ENCODE peak calls at places on chromosomes 1 and 21, in seven cellular contexts. M is lung; U is Jurkat, Clone E6-1; W is IMR-90; X is Karpas-422; J is AG04449; S is ovary. B is an unnamed sample.

GRCh38 chr1:167345386-167345733 is 124.7 kb downstream of the POU2F1 start:
- DNase-seq in U (no peak), X (no peak), M (no peak), S (no peak), W (peak; percentile 25), J (no peak), B (no peak)

GRCh38 chr1:26946270-26946669 is 14.0 kb downstream of the KDF1 start:
- DNase-seq in X (no peak), J (no peak), S (no peak), M (no peak), U (no peak), W (no peak), B (no peak)

GRCh38 chr1:234199476-234200127 is 173.7 kb upstream of the COA6 start:
- DNase-seq in J (no peak), W (no peak), M (no peak), X (no peak), U (no peak), S (no peak), B (no peak)

GRCh38 chr1:47963093-47963492 is 34.1 kb downstream of the TRABD2B start:
- DNase-seq in S (no peak), U (no peak), X (no peak), M (no peak), J (no peak), W (no peak), B (no peak)

GRCh38 chr1:205561501-205562203 is 57.2 kb downstream of the CDK18 start:
- DNase-seq in X (no peak), W (no peak), S (no peak), J (no peak), U (no peak), M (no peak), B (no peak)

GRCh38 chr1:40385437-40386310 is 12.1 kb downstream of the SMAP2 start:
- DNase-seq in U (peak; percentile 96), X (peak; percentile 77), J (no peak), S (no peak), W (no peak), M (no peak), B (peak; percentile 83)

GRCh38 chr1:2528611-2528965 is 1.5 kb downstream of the HES5 start:
- DNase-seq in X (no peak), J (no peak), M (no peak), U (no peak), S (no peak), W (no peak), B (no peak)

GRCh38 chr1:7303554-7304347 is 467.3 kb upstream of the VAMP3 start:
- DNase-seq in X (no peak), W (no peak), S (no peak), U (no peak), J (no peak), M (no peak), B (no peak)

GRCh38 chr1:12035306-12035705 is 16.0 kb downstream of the MIIP start:
- DNase-seq in S (no peak), W (no peak), U (no peak), J (no peak), M (no peak), X (no peak), B (no peak)

GRCh38 chr1:15382601-15383518 is 26.8 kb upstream of the EFHD2 start:
- DNase-seq in W (no peak), M (no peak), S (no peak), J (no peak), X (no peak), U (no peak), B (no peak)

GRCh38 chr1:15345711-15346355 is 63.9 kb upstream of the EFHD2 start:
- DNase-seq in M (peak; percentile 59), J (no peak), S (no peak), U (no peak), W (no peak), X (peak; percentile 57), B (peak; percentile 58)

GRCh38 chr1:102742426-102742825 is 365.9 kb downstream of the COL11A1 start:
- DNase-seq in S (no peak), M (no peak), X (no peak), U (no peak), J (no peak), W (peak; percentile 3), B (no peak)

GRCh38 chr1:39238476-39238875 is 34.0 kb downstream of the MACF1 start:
- DNase-seq in W (peak; percentile 91), X (no peak), M (no peak), J (peak; percentile 65), U (no peak), S (peak; percentile 26), B (no peak)

GRCh38 chr1:206067486-206068302 is 14.7 kb downstream of the RHEX start:
- DNase-seq in U (no peak), S (no peak), X (no peak), W (no peak), J (no peak), M (peak; percentile 46), B (no peak)

GRCh38 chr1:32893198-32894018 is 7.1 kb downstream of the HPCA start:
- DNase-seq in W (peak; percentile 20), M (no peak), J (no peak), U (no peak), X (no peak), S (peak; percentile 71), B (no peak)

GRCh38 chr1:17717595-17717994 is 37.5 kb upstream of the ACTL8 start:
- DNase-seq in J (no peak), U (no peak), S (no peak), W (no peak), M (no peak), X (no peak), B (no peak)

GRCh38 chr21:29221259-29221744 is 77.4 kb upstream of the BACH1 start:
- DNase-seq in M (no peak), J (peak; percentile 98), S (no peak), W (peak; percentile 98), U (no peak), X (no peak), B (no peak)

GRCh38 chr1:194616835-194617234 is 1430.4 kb upstream of the B3GALT2 start:
- DNase-seq in W (no peak), M (no peak), X (no peak), S (no peak), J (no peak), U (peak; percentile 81), B (no peak)

GRCh38 chr1:179251675-179252074 is 22.2 kb upstream of the ABL2 start:
- DNase-seq in S (no peak), W (peak; percentile 67), U (no peak), J (no peak), X (no peak), M (no peak), B (no peak)

GRCh38 chr1:64933296-64934070 is 32.9 kb downstream of the JAK1 start:
- DNase-seq in M (peak; percentile 46), U (no peak), S (peak; percentile 33), J (peak; percentile 94), X (peak; percentile 68), W (peak; percentile 96), B (no peak)

GRCh38 chr1:17914987-17915386 is 159.9 kb downstream of the ACTL8 start:
- DNase-seq in M (no peak), J (no peak), S (no peak), U (no peak), X (no peak), W (no peak), B (no peak)

GRCh38 chr1:31875636-31876236 is 59.9 kb upstream of the SPOCD1 start:
- DNase-seq in W (no peak), X (no peak), U (no peak), S (no peak), J (no peak), M (no peak), B (no peak)

GRCh38 chr1:125119024-125119441 is 3934.3 kb downstream of the SRGAP2C start:
- DNase-seq in X (no peak), U (no peak), W (no peak), M (no peak), S (no peak), J (no peak), B (no peak)

GRCh38 chr1:101238681-101239094 is 1.9 kb downstream of the S1PR1 start:
- DNase-seq in J (peak; percentile 53), M (peak; percentile 89), W (peak; percentile 91), X (peak; percentile 89), S (peak; percentile 77), U (peak; percentile 64), B (peak; percentile 74)
- H3K4me3 ChIP-seq in J (peak overlapping the region; percentile 74), M (peak overlapping the region; percentile 52), W (no peak overlapping the region), X (no peak overlapping the region), S (no peak overlapping the region), U (peak overlapping the region; percentile 84), B (peak overlapping the region; percentile 87)

GRCh38 chr1:22710688-22711024 is at the start of gene EPHB2:
- DNase-seq in M (no peak), W (peak; percentile 39), J (no peak), X (peak; percentile 77), S (peak; percentile 61), U (no peak), B (no peak)

GRCh38 chr1:22711591-22712501 is 1.2 kb downstream of the EPHB2 start:
- DNase-seq in X (no peak), U (peak; percentile 34), J (no peak), M (no peak), S (no peak), W (peak; percentile 39), B (no peak)

GRCh38 chr1:22711071-22711470 is 432 bp downstream of the EPHB2 start:
- DNase-seq in J (no peak), X (no peak), U (no peak), W (no peak), M (no peak), S (no peak), B (no peak)

GRCh38 chr1:22714455-22714854 is 3.8 kb downstream of the EPHB2 start:
- DNase-seq in M (no peak), W (no peak), S (no peak), J (no peak), X (no peak), U (no peak), B (no peak)

GRCh38 chr1:22712502-22713271 is 2.0 kb downstream of the EPHB2 start:
- DNase-seq in X (no peak), U (no peak), J (no peak), S (no peak), W (peak; percentile 79), M (no peak), B (peak; percentile 39)
- H3K4me3 ChIP-seq in X (no peak overlapping the region), U (no peak overlapping the region), J (no peak overlapping the region), S (no peak overlapping the region), W (peak overlapping the region; percentile 70), M (no peak overlapping the region), B (no peak overlapping the region)

DNA sequence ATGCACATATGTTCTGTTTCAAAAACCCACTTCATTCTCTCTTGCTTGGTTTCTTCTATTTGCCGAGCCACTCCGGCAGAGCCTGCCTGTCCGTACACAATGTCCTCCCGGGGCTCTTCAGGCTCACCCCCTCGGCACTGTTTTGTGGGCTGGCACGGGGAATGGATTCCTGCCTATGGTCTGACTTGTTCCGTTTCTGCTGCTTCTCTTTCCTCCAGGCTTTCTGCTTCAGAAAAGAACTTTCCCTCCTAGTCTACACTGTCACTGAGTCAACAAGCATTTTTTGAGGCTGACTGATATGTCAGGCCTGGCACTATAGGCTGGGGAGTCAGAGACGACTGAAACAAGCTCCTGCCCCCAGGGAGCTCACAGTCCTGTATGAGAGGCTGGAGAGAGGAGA is 28.4 kb upstream of the SARS1 start:
- DNase-seq in X (no peak), S (no peak), J (no peak), M (peak; percentile 74), U (no peak), W (peak; percentile 48), B (no peak)
- H3K4me3 ChIP-seq in X (no peak overlapping the region), S (no peak overlapping the region), J (no peak overlapping the region), M (no peak overlapping the region), U (no peak overlapping the region), W (no peak overlapping the region), B (no peak overlapping the region)

GRCh38 chr1:203351037-203351625 is at the start of gene FMOD:
- DNase-seq in S (peak; percentile 89), M (peak; percentile 37), U (no peak), J (no peak), W (peak; percentile 46), X (peak; percentile 73), B (no peak)
- H3K4me3 ChIP-seq in S (peak within 1 kb of the TSS; percentile 46), M (no peak within 1 kb of the TSS), U (no peak within 1 kb of the TSS), J (peak within 1 kb of the TSS; percentile 6), W (no peak within 1 kb of the TSS), X (peak within 1 kb of the TSS; percentile 55), B (no peak within 1 kb of the TSS)